ENCODE peak calls at places on chromosomes 7 and 10, in four cellular contexts. N is ELR; J is T-helper 1 cell; D is activated CD4-positive, alpha-beta T cell treated with anti-CD3 and anti-CD28 coated beads, Interleukin-2, amount 50 U/mL, for 24 hours. G is an unnamed sample.
A peak's percentile ranks its signal among the peaks of the same experiment; 100 is the strongest.

GRCh38 chr7:44867073-44867990 is 18.0 kb downstream of the PURB start:
- DNase-seq in N (peak; percentile 90), J (no peak), D (peak; percentile 25), G (peak; percentile 93)

GRCh38 chr10:132447446-132448247 is 50.6 kb downstream of the PWWP2B start:
- DNase-seq in N (peak; percentile 90), J (peak; percentile 76), D (peak; percentile 43), G (peak; percentile 99)

GRCh38 chr10:32004161-32004591 is 52.0 kb downstream of the KIF5B start:
- DNase-seq in N (peak; percentile 6), J (no peak), D (no peak), G (no peak)

GRCh38 chr10:112584276-112584675 is 137.3 kb downstream of the VTI1A start:
- DNase-seq in N (peak; percentile 57), J (no peak), D (no peak), G (no peak)

GRCh38 chr7:4616116-4616515 is 66.0 kb upstream of the FOXK1 start:
- DNase-seq in N (no peak), J (no peak), D (no peak), G (no peak)

GRCh38 chr7:142584765-142585164 is 164.5 kb upstream of the PRSS1 start:
- DNase-seq in N (peak; percentile 53), J (no peak), D (no peak), G (no peak)

GRCh38 chr7:128939861-128940410 is 2.2 kb downstream of the IRF5 start:
- DNase-seq in N (no peak), J (no peak), D (no peak), G (peak; percentile 49)

GRCh38 chr10:108848016-108848415 is 1075.3 kb downstream of the XPNPEP1 start:
- DNase-seq in N (peak; percentile 59), J (no peak), D (no peak), G (no peak)

GRCh38 chr10:29204119-29204518 is 84.8 kb upstream of the LYZL1 start:
- DNase-seq in N (no peak), J (no peak), D (no peak), G (no peak)

GRCh38 chr10:14564268-14564744 is 210.4 kb downstream of the FAM107B start:
- DNase-seq in N (peak; percentile 30), J (no peak), D (peak; percentile 45), G (peak; percentile 85)

GRCh38 chr7:151696738-151697514 is 177.2 kb upstream of the RHEB start:
- DNase-seq in N (no peak), J (no peak), D (no peak), G (peak; percentile 29)

GRCh38 chr10:7389346-7389745 is 21.5 kb downstream of the SFMBT2 start:
- DNase-seq in N (no peak), J (no peak), D (no peak), G (no peak)

GRCh38 chr7:51234139-51234538 is 82.5 kb downstream of the COBL start:
- DNase-seq in N (no peak), J (no peak), D (no peak), G (no peak)

GRCh38 chr10:49601857-49602256 is 8.3 kb upstream of the SLC18A3 start:
- DNase-seq in N (peak; percentile 70), J (no peak), D (no peak), G (peak; percentile 86)

GRCh38 chr7:84049034-84049433 is 145.6 kb downstream of the SEMA3A start:
- DNase-seq in N (no peak), J (no peak), D (no peak), G (no peak)

GRCh38 chr10:28940158-28940888 is 263.0 kb downstream of the BAMBI start:
- DNase-seq in N (no peak), J (no peak), D (no peak), G (peak; percentile 48)

GRCh38 chr7:47471358-47471703 is 110.6 kb downstream of the TNS3 start:
- DNase-seq in N (no peak), J (no peak), D (no peak), G (no peak)

GRCh38 chr7:101453617-101454016 is 90.9 kb downstream of the COL26A1 start:
- DNase-seq in N (no peak), J (no peak), D (no peak), G (no peak)

GRCh38 chr7:44240983-44241510 is 40.3 kb downstream of the YKT6 start:
- DNase-seq in N (peak; percentile 90), J (peak; percentile 22), D (peak; percentile 53), G (peak; percentile 100)

GRCh38 chr7:27699751-27700150 is 37.1 kb upstream of the HIBADH start:
- DNase-seq in N (no peak), J (no peak), D (no peak), G (no peak)

GRCh38 chr10:98460837-98461499 is 14.2 kb upstream of the HPS1 start:
- DNase-seq in N (peak; percentile 95), J (no peak), D (no peak), G (peak; percentile 92)

GRCh38 chr7:40640566-40640965 is 505.8 kb downstream of the SUGCT start:
- DNase-seq in N (no peak), J (no peak), D (no peak), G (no peak)

GRCh38 chr10:24853661-24854060 is 98.7 kb downstream of the PRTFDC1 start:
- DNase-seq in N (no peak), J (no peak), D (no peak), G (no peak)

GRCh38 chr7:24825931-24826661 is 68.8 kb upstream of the GSDME start:
- DNase-seq in N (peak; percentile 94), J (no peak), D (no peak), G (no peak)

GRCh38 chr10:3321123-3321522 is 148.5 kb upstream of the PITRM1 start:
- DNase-seq in N (no peak), J (no peak), D (no peak), G (no peak)

GRCh38 chr10:51832652-51833383 is 133.4 kb upstream of the CSTF2T start:
- DNase-seq in N (peak; percentile 50), J (no peak), D (peak; percentile 3), G (peak; percentile 25)

GRCh38 chr10:120456143-120456625 is 843 bp upstream of the PLPP4 start:
- DNase-seq in N (no peak), J (no peak), D (no peak), G (peak; percentile 75)

GRCh38 chr10:86303626-86304025 is 63.0 kb downstream of the GRID1 start:
- DNase-seq in N (no peak), J (no peak), D (no peak), G (no peak)

GRCh38 chr7:26891400-26892355 is 27.3 kb upstream of the SKAP2 start:
- DNase-seq in N (peak; percentile 79), J (no peak), D (no peak), G (no peak)

GRCh38 chr10:63197304-63198092 is 64.4 kb downstream of the NRBF2 start:
- DNase-seq in N (no peak), J (no peak), D (no peak), G (peak; percentile 72)

GRCh38 chr7:81691199-81691821 is 78.5 kb downstream of the HGF start:
- DNase-seq in N (peak; percentile 48), J (no peak), D (no peak), G (no peak)

GRCh38 chr7:41817386-41817785 is 114.5 kb upstream of the INHBA start:
- DNase-seq in N (peak; percentile 91), J (no peak), D (no peak), G (peak; percentile 45)

GRCh38 chr10:126846469-126846868 is 58.8 kb upstream of the DOCK1 start:
- DNase-seq in N (no peak), J (no peak), D (no peak), G (no peak)

GRCh38 chr7:33853361-33854062 is 51.8 kb upstream of the BMPER start:
- DNase-seq in N (peak; percentile 96), J (no peak), D (no peak), G (no peak)

GRCh38 chr7:76300210-76300731 is 2.2 kb upstream of the HSPB1 start:
- DNase-seq in N (peak; percentile 76), J (no peak), D (no peak), G (peak; percentile 26)

GRCh38 chr10:113267616-113268015 is 285.2 kb upstream of the HABP2 start:
- DNase-seq in N (no peak), J (no peak), D (no peak), G (no peak)

GRCh38 chr7:42858570-42858969 is 53.3 kb downstream of the C7orf25 start:
- DNase-seq in N (peak; percentile 72), J (no peak), D (no peak), G (peak; percentile 41)

GRCh38 chr7:81064446-81064845 is 145.6 kb upstream of the SEMA3C start:
- DNase-seq in N (no peak), J (no peak), D (no peak), G (no peak)

GRCh38 chr10:80280071-80280800 is 9.2 kb downstream of the MAT1A start:
- DNase-seq in N (no peak), J (no peak), D (no peak), G (no peak)